ENCODE peak calls at places on chromosome 17, in five cellular contexts. T is H1, N is neuronal stem cell, H is trophoblast cell, X is mesenchymal stem cell. M is an unnamed sample.

GRCh38 chr17:50443492-50444051 is 17.6 kb downstream of the ACSF2 start:
- DNase-seq in N (no peak), H (no peak), T (no peak), X (no peak), M (no peak)

GRCh38 chr17:5769936-5770335 is 185.6 kb upstream of the NLRP1 start:
- DNase-seq in X (no peak), H (no peak), N (peak), T (no peak), M (peak)

GRCh38 chr17:56173958-56174357 is 20.7 kb downstream of the ANKFN1 start:
- DNase-seq in X (peak), N (no peak), H (no peak), T (no peak), M (no peak)

GRCh38 chr17:3917391-3917931 is 1.2 kb upstream of the P2RX1 start:
- DNase-seq in N (no peak), X (peak), T (no peak), H (no peak), M (no peak)

GRCh38 chr17:9802294-9802693 is 10.9 kb upstream of the DHRS7C start:
- DNase-seq in X (no peak), H (peak), N (no peak), T (no peak), M (no peak)

GRCh38 chr17:7146115-7146514 is 31.5 kb upstream of the ASGR2 start:
- DNase-seq in H (peak), T (no peak), X (no peak), N (peak), M (no peak)

GRCh38 chr17:21177401-21177800 is 36.6 kb downstream of the TMEM11 start:
- DNase-seq in X (no peak), T (no peak), H (no peak), N (no peak), M (peak)

GRCh38 chr17:39225974-39226683 is 384 bp upstream of the STAC2 start:
- DNase-seq in X (peak), N (peak), H (no peak), T (peak), M (peak)

GRCh38 chr17:28426081-28426519 is 20.1 kb upstream of the SLC46A1 start:
- DNase-seq in T (peak), H (peak), X (peak), N (no peak), M (peak)

GRCh38 chr17:32954477-32954876 is 26.5 kb downstream of the TMEM98 start:
- DNase-seq in N (no peak), H (no peak), T (no peak), X (no peak), M (no peak)

GRCh38 chr17:68400404-68400735 is 56.9 kb downstream of the WIPI1 start:
- DNase-seq in T (no peak), N (no peak), H (no peak), X (no peak), M (peak)

GRCh38 chr17:627051-627450 is 87.6 kb downstream of the VPS53 start:
- DNase-seq in T (no peak), H (no peak), N (no peak), X (no peak), M (no peak)

GRCh38 chr17:61737820-61738219 is 125.5 kb downstream of the BRIP1 start:
- DNase-seq in X (no peak), T (no peak), N (no peak), H (no peak), M (no peak)

GRCh38 chr17:61738249-61738648 is 125.1 kb downstream of the BRIP1 start:
- DNase-seq in T (no peak), X (no peak), H (no peak), N (no peak), M (no peak)

GRCh38 chr17:61735807-61736206 is 127.5 kb downstream of the BRIP1 start:
- DNase-seq in H (no peak), X (no peak), T (no peak), N (no peak), M (no peak)

GRCh38 chr17:61736438-61736837 is 126.9 kb downstream of the BRIP1 start:
- DNase-seq in N (no peak), H (no peak), T (no peak), X (no peak), M (no peak)

DNA sequence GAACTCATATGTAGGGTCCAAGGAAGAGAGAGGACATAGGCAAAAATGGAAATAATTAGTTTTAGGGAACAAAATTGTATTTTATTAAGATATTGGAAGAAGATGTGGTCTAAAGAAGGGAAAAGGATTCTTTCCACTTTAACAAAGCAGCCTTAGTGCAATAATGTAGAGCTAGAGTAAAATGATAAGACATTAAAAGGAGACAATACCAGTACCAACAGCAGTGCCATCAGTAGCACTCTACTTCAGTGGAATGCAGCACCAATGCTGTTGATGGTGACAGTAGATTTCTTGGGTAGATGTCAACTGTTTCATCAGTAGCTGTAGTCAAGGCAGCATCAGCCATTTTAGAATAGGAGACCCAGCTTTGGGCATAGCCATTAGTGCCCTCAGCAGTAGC is 124.3 kb downstream of the BRIP1 start:
- DNase-seq in N (no peak), H (no peak), X (no peak), T (no peak), M (no peak)
- H2BK12ac ChIP-seq in N (no peak), H (no peak), X (no peak), T (no peak), M (no peak)

GRCh38 chr17:34126965-34127364 is 128.1 kb upstream of the CCL2 start:
- DNase-seq in N (no peak), T (no peak), X (no peak), H (no peak), M (no peak)

GRCh38 chr17:34122529-34122928 is 132.6 kb upstream of the CCL2 start:
- DNase-seq in H (no peak), X (no peak), N (no peak), T (no peak), M (no peak)

GRCh38 chr17:34126496-34126895 is 128.6 kb upstream of the CCL2 start:
- DNase-seq in H (no peak), X (no peak), T (peak), N (no peak), M (no peak)

GRCh38 chr17:34125010-34125409 is 130.1 kb upstream of the CCL2 start:
- DNase-seq in N (no peak), H (no peak), T (peak), X (no peak), M (no peak)

GRCh38 chr17:34125921-34126320 is 129.2 kb upstream of the CCL2 start:
- DNase-seq in H (no peak), N (no peak), T (peak), X (no peak), M (no peak)
- H2BK12ac ChIP-seq in H (no peak), N (no peak), T (no peak), X (no peak), M (no peak)

DNA sequence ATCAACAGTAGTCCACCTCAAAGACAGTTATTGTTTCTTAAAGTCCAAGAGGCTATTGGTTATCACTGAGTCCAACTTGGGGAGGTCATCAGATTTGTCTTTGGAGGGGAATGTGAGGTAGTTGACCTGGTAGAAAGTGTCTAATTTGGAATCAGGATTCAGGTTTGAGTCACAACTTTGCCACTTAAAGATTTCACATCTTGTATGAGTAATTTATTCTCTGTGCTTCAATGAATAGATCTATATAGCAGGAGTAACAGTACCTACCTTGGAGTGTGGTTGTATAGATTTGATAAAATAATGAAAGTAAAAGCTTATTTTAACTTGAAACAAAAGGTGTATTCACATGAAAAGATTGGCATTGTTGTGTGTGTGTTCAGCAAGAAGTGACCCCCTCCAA is 119.3 kb upstream of the TBX2 start:
- DNase-seq in X (no peak), H (no peak), T (no peak), N (no peak), M (no peak)
- H2BK12ac ChIP-seq in X (peak), H (no peak), T (no peak), N (no peak), M (no peak)

DNA sequence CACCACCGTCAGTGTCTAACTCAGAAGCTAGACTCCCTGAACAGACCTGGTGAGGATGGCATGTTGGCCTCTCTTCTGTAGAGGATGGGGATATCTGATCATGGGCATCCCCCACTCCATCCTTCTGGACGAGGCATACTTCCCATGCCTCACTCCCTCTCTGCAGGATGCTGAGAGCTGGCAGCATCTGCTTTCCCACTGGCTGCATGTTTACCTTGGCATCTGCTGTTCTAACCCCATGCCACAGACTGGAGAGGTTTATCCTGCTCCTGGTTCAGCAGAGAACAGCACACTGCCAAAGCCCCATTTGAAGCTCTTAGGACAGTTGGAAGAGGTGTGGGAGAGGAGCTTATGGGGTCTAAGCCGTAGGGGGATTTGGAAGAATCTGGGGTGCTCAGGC is 46.0 kb downstream of the YPEL2 start:
- DNase-seq in X (no peak), N (no peak), H (no peak), T (no peak), M (no peak)
- H2BK12ac ChIP-seq in X (no peak), N (no peak), H (peak), T (no peak), M (no peak)

GRCh38 chr17:82373731-82374625 is 2.4 kb downstream of the UTS2R start:
- DNase-seq in T (no peak), H (no peak), X (no peak), N (no peak), M (no peak)

GRCh38 chr17:82374626-82375331 is 3.2 kb downstream of the UTS2R start:
- DNase-seq in N (no peak), X (no peak), T (no peak), H (no peak), M (no peak)

GRCh38 chr17:82377924-82378740 is 6.6 kb downstream of the UTS2R start:
- DNase-seq in X (no peak), H (no peak), T (no peak), N (no peak), M (no peak)

GRCh38 chr17:82376042-82376730 is 4.6 kb downstream of the UTS2R start:
- DNase-seq in T (no peak), H (no peak), N (no peak), X (no peak), M (no peak)

GRCh38 chr17:82375359-82376041 is 3.9 kb downstream of the UTS2R start:
- DNase-seq in X (no peak), N (no peak), H (no peak), T (no peak), M (no peak)
- H2BK12ac ChIP-seq in X (no peak), N (peak), H (no peak), T (no peak), M (no peak)

GRCh38 chr17:70074991-70075390 is at the start of gene KCNJ16:
- DNase-seq in H (no peak), X (no peak), N (no peak), T (no peak), M (no peak)
- H2BK12ac ChIP-seq in H (no peak), X (no peak), N (no peak), T (no peak), M (no peak)

GRCh38 chr17:70767102-70767701 is 597.9 kb downstream of the KCNJ2 start:
- DNase-seq in X (peak), T (no peak), N (peak), H (peak), M (no peak)

DNA sequence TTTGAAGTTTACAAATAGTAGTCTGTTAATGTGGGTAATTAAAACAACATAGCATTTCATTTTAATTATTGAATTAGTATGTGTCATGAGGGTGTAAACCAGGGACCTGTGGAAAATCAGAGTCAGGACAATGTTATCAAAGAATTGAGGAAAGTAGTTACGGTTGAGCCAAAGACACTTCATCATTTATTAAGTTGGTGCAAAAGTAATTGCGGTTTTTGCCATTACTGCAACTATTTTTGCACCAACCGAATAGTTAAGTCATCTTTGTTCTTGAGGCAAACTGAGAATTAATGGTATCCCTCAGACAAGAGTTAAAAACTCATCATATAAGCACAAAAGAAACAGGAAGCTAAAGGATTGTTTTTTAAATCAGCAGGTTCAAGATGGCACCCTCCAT is 593.7 kb downstream of the KCNJ2 start:
- DNase-seq in H (no peak), N (no peak), T (no peak), X (no peak), M (no peak)
- H2BK12ac ChIP-seq in H (no peak), N (no peak), T (no peak), X (no peak), M (no peak)

GRCh38 chr17:76000016-76000754 is 470 bp upstream of the CDK3 start:
- DNase-seq in H (peak), N (peak), T (peak), X (peak), M (peak)

GRCh38 chr17:75998327-75998795 is 2.3 kb upstream of the CDK3 start:
- DNase-seq in X (no peak), N (no peak), H (peak), T (no peak), M (no peak)

GRCh38 chr17:76002100-76002499 is 1.4 kb downstream of the CDK3 start:
- DNase-seq in X (no peak), T (no peak), H (no peak), N (no peak), M (no peak)

GRCh38 chr17:76003915-76004314 is 3.3 kb downstream of the CDK3 start:
- DNase-seq in N (no peak), T (no peak), X (no peak), H (no peak), M (no peak)

DNA sequence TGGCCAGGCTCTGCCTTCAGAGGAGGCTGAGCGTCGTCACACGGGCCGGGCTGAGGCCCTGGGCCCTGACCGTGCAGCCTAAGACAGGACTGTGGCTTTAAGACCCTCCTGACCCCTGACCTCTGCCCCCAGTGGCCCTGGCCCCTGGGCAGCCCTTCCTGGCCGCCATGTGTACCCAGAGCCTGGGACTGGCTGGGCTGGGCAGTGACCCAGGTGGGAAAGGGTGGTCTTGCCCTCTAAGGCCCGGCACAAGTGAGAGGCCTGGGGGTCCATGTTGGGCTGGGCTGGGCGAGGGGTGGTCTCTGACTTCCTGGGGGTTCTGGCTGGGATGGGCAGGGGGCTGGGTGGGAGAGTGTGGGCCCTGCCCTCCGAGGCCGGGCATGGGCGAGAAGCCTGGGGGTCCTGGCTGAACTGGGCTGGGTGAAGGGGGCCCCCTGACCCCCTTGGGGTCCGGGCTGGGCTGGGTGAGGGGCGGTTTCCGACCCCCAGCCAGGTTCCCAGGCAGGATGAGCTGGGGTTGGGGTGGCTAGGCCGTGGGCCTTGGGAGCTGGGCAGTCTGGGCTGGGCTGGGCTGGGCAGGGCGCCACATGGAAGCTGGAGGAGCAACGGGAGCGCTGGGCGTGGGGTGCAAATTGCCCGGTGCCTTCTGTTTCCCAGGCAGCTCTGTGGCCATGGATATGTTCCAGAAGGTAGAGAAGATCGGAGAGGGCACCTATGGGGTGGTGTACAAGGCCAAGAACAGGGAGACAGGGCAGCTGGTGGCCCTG is at the start of gene CDK3:
- DNase-seq in H (no peak), X (no peak), N (no peak), T (no peak), M (no peak)
- H2BK12ac ChIP-seq in H (no peak), X (no peak), N (peak), T (peak), M (no peak)

GRCh38 chr17:35765086-35765710 is 4.5 kb downstream of the C17orf50 start:
- DNase-seq in H (no peak), T (no peak), X (peak), N (no peak), M (no peak)

GRCh38 chr17:35765731-35766488 is 5.2 kb downstream of the C17orf50 start:
- DNase-seq in X (no peak), T (no peak), H (no peak), N (no peak), M (no peak)

GRCh38 chr17:35766489-35766877 is 5.8 kb downstream of the C17orf50 start:
- DNase-seq in N (no peak), H (no peak), T (no peak), X (no peak), M (no peak)

GRCh38 chr17:35763767-35764122 is 3.1 kb downstream of the C17orf50 start:
- DNase-seq in N (no peak), X (no peak), H (no peak), T (no peak), M (no peak)

GRCh38 chr17:35764123-35764991 is 3.7 kb downstream of the C17orf50 start:
- DNase-seq in H (peak), X (peak), T (peak), N (peak), M (peak)
- H2BK12ac ChIP-seq in H (no peak), X (no peak), T (no peak), N (no peak), M (no peak)

M was measured in H9.